ENCODE peak calls at places on chromosomes 1 and 21, in seven cellular contexts. X, Z, W, H, V, Q and K are unnamed samples.

GRCh38 chr1:156807627-156808026 is 9.0 kb downstream of the SH2D2A start:
- DNase-seq in X (no peak), Z (no peak), W (no peak), H (no peak), V (no peak), Q (no peak), K (no peak)

GRCh38 chr1:18926315-18927081 is 24.1 kb upstream of the ALDH4A1 start:
- DNase-seq in X (peak), Z (peak), W (peak), H (peak), V (peak), Q (peak), K (no peak)

GRCh38 chr1:192609110-192610079 is 26.6 kb upstream of the RGS13 start:
- DNase-seq in X (no peak), Z (no peak), W (peak), H (peak), V (no peak), Q (peak), K (no peak)

GRCh38 chr1:23692308-23692871 is 784 bp downstream of the RPL11 start:
- DNase-seq in X (no peak), Z (no peak), W (peak), H (peak), V (no peak), Q (no peak), K (no peak)

GRCh38 chr1:156816561-156817328 is at the start of gene SH2D2A:
- DNase-seq in X (peak), Z (no peak), W (peak), H (peak), V (no peak), Q (peak), K (no peak)

GRCh38 chr1:101311146-101311892 is 74.5 kb downstream of the S1PR1 start:
- DNase-seq in X (no peak), Z (no peak), W (no peak), H (no peak), V (no peak), Q (no peak), K (no peak)

GRCh38 chr1:160550572-160551034 is 27.5 kb upstream of the SLAMF6 start:
- DNase-seq in X (no peak), Z (no peak), W (peak), H (peak), V (no peak), Q (no peak), K (no peak)

GRCh38 chr1:203216274-203217138 is 13.0 kb downstream of the CHIT1 start:
- DNase-seq in X (peak), Z (peak), W (peak), H (peak), V (no peak), Q (no peak), K (peak)

DNA sequence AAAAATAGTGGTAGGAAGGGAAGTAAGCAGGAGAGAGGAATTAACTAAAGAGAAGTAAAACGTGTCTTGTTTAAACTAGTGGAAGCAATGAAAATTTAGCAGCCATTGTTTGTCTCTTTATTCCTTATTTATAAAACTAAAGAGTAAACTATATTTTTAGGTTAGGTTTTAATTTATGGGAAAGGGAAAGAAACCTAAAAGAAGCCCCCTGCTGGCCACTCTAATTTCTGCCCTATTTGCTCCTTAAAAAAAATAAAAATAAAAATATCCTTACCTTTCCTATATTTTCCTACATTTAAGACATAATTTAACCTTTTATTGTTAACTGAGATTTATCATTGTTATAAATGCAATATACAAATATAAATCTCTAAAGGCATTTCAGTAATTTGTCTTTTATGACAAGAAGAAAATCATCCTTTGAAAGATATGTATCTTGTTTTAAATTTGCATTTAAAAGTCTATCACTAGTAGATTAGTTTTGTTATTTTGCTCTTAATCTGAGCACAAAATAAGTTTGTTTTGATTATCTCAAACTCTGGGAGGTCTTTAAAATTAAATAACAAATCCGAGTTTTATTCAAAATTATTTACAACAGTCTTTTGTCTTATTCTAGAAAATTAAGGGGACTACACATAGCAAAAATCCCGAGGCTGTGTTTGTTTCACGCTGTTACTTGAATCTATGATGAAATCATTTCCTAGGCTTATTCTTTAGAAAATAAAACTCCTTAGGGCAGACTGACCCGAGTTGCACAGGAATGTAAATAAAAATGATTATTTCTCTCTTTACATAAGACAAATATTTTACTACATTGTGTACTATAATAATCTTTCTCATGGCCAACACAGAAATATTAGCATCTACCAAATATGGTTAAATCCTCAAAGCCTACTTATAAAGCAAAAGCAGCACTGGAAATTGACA is 201.7 kb downstream of the NRIP1 start:
- DNase-seq in X (peak), Z (no peak), W (peak), H (peak), V (no peak), Q (no peak), K (no peak)
- TF ChIP-seq CTCF in X (peak), Z (peak), W (peak), H (no peak), V (peak), Q (peak), K (peak)

GRCh38 chr1:229531326-229531725 is 23.2 kb upstream of the NUP133 start:
- DNase-seq in X (no peak), Z (no peak), W (no peak), H (no peak), V (no peak), Q (no peak), K (no peak)
- H3K4me3 ChIP-seq in X (no peak), Z (no peak), W (no peak), H (no peak), V (no peak), Q (no peak), K (no peak)

GRCh38 chr1:114289321-114289720 is 135.7 kb upstream of the SYT6 start:
- DNase-seq in X (no peak), Z (no peak), W (no peak), H (no peak), V (no peak), Q (no peak), K (no peak)

GRCh38 chr1:114286960-114287359 is 133.3 kb upstream of the SYT6 start:
- DNase-seq in X (no peak), Z (no peak), W (no peak), H (no peak), V (no peak), Q (no peak), K (no peak)

GRCh38 chr1:114282751-114283403 is 129.2 kb upstream of the SYT6 start:
- DNase-seq in X (peak), Z (peak), W (peak), H (peak), V (peak), Q (peak), K (peak)

DNA sequence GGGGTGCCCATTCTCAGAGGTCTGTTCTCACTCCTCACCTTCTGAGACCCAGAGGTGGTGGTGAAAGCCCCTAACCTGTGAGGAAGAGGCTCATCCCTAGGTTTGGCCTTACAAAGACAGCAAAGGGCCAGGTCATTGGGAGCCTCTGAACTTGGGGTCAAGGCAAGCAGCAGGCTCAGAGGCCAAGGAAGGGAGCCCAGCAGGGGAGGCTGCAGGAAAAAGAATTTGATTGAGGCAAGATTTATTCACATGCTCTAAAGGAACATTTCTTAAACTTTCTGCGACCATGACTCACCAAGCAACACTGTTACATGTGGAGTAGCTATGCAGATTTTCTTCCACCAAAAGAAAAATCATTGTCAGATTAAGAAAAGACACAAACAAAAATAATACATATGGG is 132.5 kb upstream of the SYT6 start:
- DNase-seq in X (peak), Z (no peak), W (no peak), H (no peak), V (no peak), Q (no peak), K (no peak)
- TF ChIP-seq CTCF in X (no peak), Z (no peak), W (no peak), H (no peak), V (no peak), Q (no peak), K (no peak)

GRCh38 chr1:15757016-15757543 is 1.5 kb upstream of the FBLIM1 start:
- DNase-seq in X (no peak), Z (no peak), W (no peak), H (peak), V (no peak), Q (no peak), K (no peak)
- H3K4me3 ChIP-seq in X (no peak), Z (no peak), W (no peak), H (peak), V (no peak), Q (no peak), K (no peak)

GRCh38 chr1:53303651-53304515 is 24.0 kb downstream of the LRP8 start:
- DNase-seq in X (peak), Z (no peak), W (no peak), H (no peak), V (no peak), Q (no peak), K (no peak)

GRCh38 chr1:53305650-53306049 is 22.2 kb downstream of the LRP8 start:
- DNase-seq in X (no peak), Z (no peak), W (no peak), H (no peak), V (no peak), Q (no peak), K (no peak)

GRCh38 chr1:53306168-53306567 is 21.7 kb downstream of the LRP8 start:
- DNase-seq in X (peak), Z (no peak), W (no peak), H (no peak), V (no peak), Q (no peak), K (no peak)

GRCh38 chr1:53304527-53304926 is 23.3 kb downstream of the LRP8 start:
- DNase-seq in X (no peak), Z (no peak), W (no peak), H (no peak), V (no peak), Q (no peak), K (no peak)

DNA sequence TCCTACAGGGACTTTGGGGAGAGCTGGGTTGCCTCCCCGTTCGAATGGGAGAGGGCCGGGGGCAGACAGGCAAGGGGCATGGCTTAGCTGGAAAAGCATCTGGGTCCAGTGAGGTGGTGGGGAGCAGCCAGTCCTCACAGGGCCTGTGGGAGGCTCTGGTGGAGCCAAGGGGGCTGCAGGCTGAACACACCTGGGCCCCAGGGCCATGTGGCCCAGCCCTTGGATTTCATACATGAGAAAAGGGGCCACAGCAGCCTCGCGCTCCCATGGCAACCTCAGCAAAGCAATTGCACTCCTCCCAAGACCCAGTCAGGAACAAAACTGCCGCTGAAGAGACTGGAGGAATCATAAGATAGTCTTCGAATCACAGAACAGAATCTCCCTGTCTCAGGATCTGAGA is 24.7 kb downstream of the LRP8 start:
- DNase-seq in X (no peak), Z (no peak), W (no peak), H (no peak), V (no peak), Q (no peak), K (no peak)
- TF ChIP-seq CTCF in X (no peak), Z (no peak), W (no peak), H (no peak), V (no peak), Q (no peak), K (no peak)

GRCh38 chr1:28144203-28145135 is 32.0 kb downstream of the PTAFR start:
- DNase-seq in X (peak), Z (no peak), W (peak), H (no peak), V (no peak), Q (no peak), K (peak)

GRCh38 chr1:28145728-28146127 is 30.8 kb downstream of the PTAFR start:
- DNase-seq in X (no peak), Z (no peak), W (no peak), H (no peak), V (no peak), Q (no peak), K (no peak)

GRCh38 chr1:28150125-28150780 is 26.2 kb downstream of the PTAFR start:
- DNase-seq in X (no peak), Z (no peak), W (no peak), H (no peak), V (no peak), Q (no peak), K (no peak)

GRCh38 chr1:28148880-28149195 is 27.7 kb downstream of the PTAFR start:
- DNase-seq in X (no peak), Z (no peak), W (no peak), H (no peak), V (no peak), Q (no peak), K (no peak)

DNA sequence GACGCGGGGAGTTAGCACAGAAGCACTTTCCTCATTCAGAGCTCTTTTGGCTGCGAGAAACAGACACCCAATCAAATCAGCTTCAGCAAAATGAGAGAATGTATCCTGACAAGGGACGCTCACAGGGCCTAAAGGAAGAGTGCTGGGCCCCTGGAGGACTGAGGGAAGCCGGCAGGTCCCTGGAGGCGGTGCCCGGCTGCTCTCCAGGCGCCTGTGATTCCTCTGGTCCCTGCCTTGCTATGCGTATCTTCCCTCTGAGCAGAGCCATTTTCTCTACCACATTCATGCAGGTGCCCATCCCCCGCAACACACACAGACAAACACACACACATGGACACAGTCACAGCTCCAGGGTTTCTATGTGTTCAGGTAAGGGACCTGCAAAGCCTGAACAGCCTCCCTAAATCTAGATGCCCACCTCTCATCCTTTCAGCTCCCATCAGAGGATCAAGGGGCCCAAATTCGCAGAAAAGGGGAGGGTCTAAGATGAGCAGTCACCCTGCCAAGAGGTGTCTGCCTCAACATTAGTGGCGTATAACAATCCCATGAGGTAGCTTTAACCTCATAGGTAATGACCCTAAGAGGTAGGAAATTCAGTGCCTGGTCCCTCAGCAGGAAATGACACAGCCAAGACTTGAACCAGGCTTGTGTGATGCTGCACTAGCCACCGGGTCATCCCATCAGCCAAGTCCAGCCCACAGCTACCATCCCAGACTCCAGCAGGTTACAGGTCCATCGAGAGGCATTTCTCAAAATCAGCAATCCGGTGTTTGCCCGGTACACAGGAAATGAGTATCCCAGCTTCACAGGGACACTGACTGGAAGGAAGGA is 29.0 kb downstream of the PTAFR start:
- DNase-seq in X (no peak), Z (no peak), W (peak), H (no peak), V (no peak), Q (no peak), K (no peak)
- H3K4me3 ChIP-seq in X (no peak), Z (no peak), W (peak), H (no peak), V (no peak), Q (no peak), K (no peak)

DNA sequence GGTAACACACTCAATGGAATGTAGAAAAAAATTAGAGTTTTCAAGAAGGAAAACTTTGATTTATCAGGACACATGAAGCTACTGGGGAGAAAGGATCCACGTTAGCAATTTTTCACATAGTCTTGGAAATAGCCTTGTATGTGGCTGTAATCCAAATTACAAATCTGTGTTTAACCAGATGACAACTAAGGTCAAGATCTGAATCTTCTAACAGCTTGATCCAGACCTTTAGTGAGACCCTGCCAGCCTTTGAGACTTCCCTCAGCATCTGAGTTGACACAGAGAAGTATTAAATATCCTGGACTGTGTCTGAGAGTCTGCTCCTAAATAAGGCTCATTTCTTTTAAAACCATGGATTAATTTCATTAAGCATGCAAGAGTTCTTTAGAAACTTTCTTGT is 135.9 kb upstream of the KCNK2 start:
- DNase-seq in X (no peak), Z (no peak), W (no peak), H (no peak), V (no peak), Q (no peak), K (no peak)
- TF ChIP-seq CTCF in X (no peak), Z (no peak), W (no peak), H (no peak), V (no peak), Q (no peak), K (no peak)

DNA sequence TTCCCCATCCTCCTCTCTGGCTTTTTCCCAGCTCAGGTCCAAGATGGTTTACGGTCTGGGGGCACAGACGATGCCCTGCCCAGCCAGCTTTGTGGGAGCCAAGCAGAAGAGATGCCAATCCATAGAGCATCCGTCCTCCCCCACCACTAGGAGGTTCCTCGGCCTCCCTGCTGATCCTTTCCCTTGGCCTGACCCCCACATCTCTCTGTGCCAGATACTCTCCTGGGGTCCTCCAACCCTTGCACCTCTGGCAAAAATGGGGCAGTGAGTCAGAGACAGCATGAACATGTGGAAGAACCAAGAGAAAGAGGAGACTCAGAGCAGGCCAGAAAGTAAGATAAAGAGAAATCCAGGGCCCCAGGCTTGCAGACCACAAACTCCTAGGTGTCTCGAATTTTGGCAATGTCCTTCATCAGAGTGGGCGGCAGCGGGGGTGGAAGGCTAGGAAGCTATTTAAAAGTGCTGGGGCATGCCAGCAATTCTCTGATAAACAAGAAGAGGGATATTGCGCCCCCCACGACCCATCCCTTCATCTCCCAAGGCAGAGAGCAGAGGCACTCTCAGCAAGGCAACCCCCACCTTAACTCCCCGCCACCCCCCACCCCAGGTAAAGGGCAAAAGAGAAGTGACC is 11.4 kb downstream of the BLACAT1 start:
- DNase-seq in X (peak), Z (no peak), W (no peak), H (no peak), V (no peak), Q (no peak), K (no peak)
- H3K4me3 ChIP-seq in X (no peak), Z (no peak), W (peak), H (no peak), V (no peak), Q (peak), K (peak)

DNA sequence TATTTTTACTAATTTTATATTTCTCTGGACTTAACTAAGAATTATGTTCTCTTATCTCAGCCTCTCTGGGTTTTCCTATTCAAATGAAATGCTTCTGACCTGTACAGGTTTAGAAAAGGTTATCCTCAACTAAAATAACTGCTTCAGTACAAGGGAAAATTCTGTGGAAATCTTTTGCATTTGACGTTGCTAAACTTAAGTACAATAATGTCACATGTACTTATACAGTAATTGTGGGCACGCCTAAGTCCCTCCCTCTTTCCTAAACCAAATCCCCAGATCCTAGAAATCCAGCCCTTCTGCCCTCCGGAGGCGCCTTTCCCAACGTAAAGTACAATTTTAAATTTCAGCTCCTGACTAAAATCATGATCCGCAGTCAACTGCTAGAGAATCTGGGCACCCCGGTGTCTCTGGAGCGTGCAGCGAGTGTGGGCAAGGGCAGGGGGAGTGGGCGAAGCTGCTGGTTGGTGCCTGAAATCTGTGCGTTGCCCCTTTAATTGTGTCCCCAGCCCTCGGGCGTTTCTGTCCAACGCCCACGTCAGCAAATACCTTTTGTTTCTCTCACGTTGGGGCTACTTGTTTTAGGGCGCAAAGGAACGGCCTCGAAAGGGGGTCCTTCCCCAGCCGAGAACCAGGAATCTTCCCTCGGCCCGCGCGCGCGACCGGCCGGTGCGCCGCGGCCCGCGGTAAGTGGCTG is at the start of gene ZBTB8A:
- DNase-seq in X (peak), Z (peak), W (peak), H (peak), V (no peak), Q (peak), K (no peak)
- TF ChIP-seq CTCF in X (no peak), Z (no peak), W (no peak), H (no peak), V (peak), Q (no peak), K (no peak)

GRCh38 chr1:166489670-166490436 is 323.1 kb upstream of the FAM78B start:
- DNase-seq in X (no peak), Z (no peak), W (peak), H (peak), V (no peak), Q (no peak), K (no peak)
- H3K4me3 ChIP-seq in X (no peak), Z (no peak), W (peak), H (no peak), V (no peak), Q (peak), K (no peak)